ENCODE peak calls at places on chromosomes 3 and 15, in seven cellular contexts. Q, I, H, L, D, R and S are unnamed samples.

GRCh38 chr3:5011555-5012256 is 32.5 kb downstream of the BHLHE40 start:
- DNase-seq in Q (no peak), I (no peak), H (no peak), L (no peak), D (no peak), R (peak; percentile 97), S (no peak)

GRCh38 chr3:32321095-32321835 is 70.4 kb upstream of the CMTM7 start:
- DNase-seq in Q (no peak), I (peak; percentile 39), H (no peak), L (peak; percentile 42), D (no peak), R (no peak), S (peak; percentile 78)

GRCh38 chr3:43953814-43954241 is 263.1 kb downstream of the ABHD5 start:
- DNase-seq in Q (no peak), I (no peak), H (no peak), L (peak; percentile 33), D (no peak), R (no peak), S (no peak)

GRCh38 chr3:119376758-119377157 is 82.6 kb downstream of the ARHGAP31 start:
- DNase-seq in Q (no peak), I (no peak), H (no peak), L (no peak), D (no peak), R (no peak), S (no peak)

GRCh38 chr3:11995061-11995460 is 9.1 kb upstream of the SYN2 start:
- DNase-seq in Q (no peak), I (no peak), H (no peak), L (peak; percentile 47), D (no peak), R (no peak), S (peak; percentile 65)

GRCh38 chr3:192869131-192870027 is 48.3 kb downstream of the MB21D2 start:
- DNase-seq in Q (no peak), I (no peak), H (no peak), L (no peak), D (no peak), R (no peak), S (no peak)

GRCh38 chr3:4717363-4717740 is 224.2 kb downstream of the ITPR1 start:
- DNase-seq in Q (no peak), I (no peak), H (no peak), L (no peak), D (no peak), R (no peak), S (no peak)

GRCh38 chr3:174531262-174531982 is 327.7 kb upstream of the NAALADL2 start:
- DNase-seq in Q (no peak), I (no peak), H (no peak), L (no peak), D (no peak), R (no peak), S (no peak)

GRCh38 chr3:58183891-58184290 is 26.9 kb downstream of the DNASE1L3 start:
- DNase-seq in Q (no peak), I (no peak), H (no peak), L (no peak), D (no peak), R (no peak), S (no peak)

GRCh38 chr3:79414821-79415220 is 353.0 kb downstream of the ROBO1 start:
- DNase-seq in Q (no peak), I (no peak), H (no peak), L (no peak), D (no peak), R (peak; percentile 24), S (no peak)

GRCh38 chr3:60216462-60216861 is 1034.8 kb downstream of the FHIT start:
- DNase-seq in Q (no peak), I (no peak), H (no peak), L (no peak), D (no peak), R (no peak), S (no peak)

GRCh38 chr15:39125904-39126303 is 455.0 kb upstream of the THBS1 start:
- DNase-seq in Q (peak; percentile 42), I (no peak), H (no peak), L (peak; percentile 15), D (no peak), R (peak; percentile 59), S (peak; percentile 63)

GRCh38 chr3:171743327-171744054 is 66.8 kb downstream of the PLD1 start:
- DNase-seq in Q (no peak), I (no peak), H (no peak), L (no peak), D (no peak), R (no peak), S (no peak)

GRCh38 chr3:158631986-158632385 is 12.3 kb upstream of the GFM1 start:
- DNase-seq in Q (no peak), I (no peak), H (no peak), L (no peak), D (no peak), R (no peak), S (peak; percentile 29)

GRCh38 chr15:81163961-81164800 is 30.1 kb downstream of the CFAP161 start:
- DNase-seq in Q (peak; percentile 20), I (no peak), H (no peak), L (no peak), D (no peak), R (peak; percentile 91), S (peak; percentile 12)

GRCh38 chr3:170419301-170420087 is 826 bp downstream of the CLDN11 start:
- DNase-seq in Q (no peak), I (no peak), H (no peak), L (peak; percentile 63), D (no peak), R (no peak), S (peak; percentile 76)

GRCh38 chr3:112635674-112636073 is 5.3 kb downstream of the CCDC80 start:
- DNase-seq in Q (no peak), I (no peak), H (no peak), L (no peak), D (no peak), R (no peak), S (no peak)

GRCh38 chr3:41418961-41419691 is 219.8 kb downstream of the CTNNB1 start:
- DNase-seq in Q (no peak), I (no peak), H (no peak), L (no peak), D (no peak), R (peak; percentile 56), S (peak; percentile 4)

GRCh38 chr3:71492566-71492965 is 91.0 kb downstream of the FOXP1 start:
- DNase-seq in Q (no peak), I (peak; percentile 76), H (no peak), L (no peak), D (peak; percentile 61), R (no peak), S (no peak)

GRCh38 chr3:119295816-119296484 is 1.8 kb downstream of the ARHGAP31 start:
- DNase-seq in Q (no peak), I (no peak), H (no peak), L (no peak), D (no peak), R (no peak), S (no peak)

GRCh38 chr3:181637056-181637798 is 74.5 kb upstream of the SOX2 start:
- DNase-seq in Q (no peak), I (no peak), H (no peak), L (no peak), D (no peak), R (no peak), S (no peak)

GRCh38 chr3:119681279-119681678 is 4.1 kb upstream of the COX17 start:
- DNase-seq in Q (peak; percentile 15), I (no peak), H (no peak), L (no peak), D (no peak), R (peak; percentile 60), S (peak; percentile 25)

GRCh38 chr3:101072299-101072698 is 79.1 kb upstream of the ABI3BP start:
- DNase-seq in Q (peak; percentile 40), I (no peak), H (no peak), L (no peak), D (no peak), R (no peak), S (no peak)

GRCh38 chr15:100635406-100636071 is 33.1 kb downstream of the ASB7 start:
- DNase-seq in Q (no peak), I (no peak), H (no peak), L (no peak), D (no peak), R (no peak), S (peak; percentile 23)

GRCh38 chr15:53126144-53126543 is 336.0 kb upstream of the ONECUT1 start:
- DNase-seq in Q (no peak), I (no peak), H (no peak), L (no peak), D (no peak), R (no peak), S (no peak)

GRCh38 chr3:161800985-161801559 is 304.5 kb downstream of the OTOL1 start:
- DNase-seq in Q (no peak), I (no peak), H (no peak), L (no peak), D (no peak), R (no peak), S (no peak)

GRCh38 chr3:179082416-179082815 is 10.8 kb upstream of the ZMAT3 start:
- DNase-seq in Q (no peak), I (no peak), H (no peak), L (no peak), D (no peak), R (no peak), S (no peak)

GRCh38 chr3:185549651-185550111 is 2.7 kb downstream of the LIPH start:
- DNase-seq in Q (peak; percentile 68), I (no peak), H (no peak), L (no peak), D (no peak), R (no peak), S (no peak)

GRCh38 chr3:93843981-93844380 is 129.7 kb downstream of the PROS1 start:
- DNase-seq in Q (peak; percentile 15), I (no peak), H (no peak), L (no peak), D (no peak), R (no peak), S (no peak)

GRCh38 chr3:195094211-195094921 is 176.6 kb downstream of the XXYLT1 start:
- DNase-seq in Q (no peak), I (no peak), H (no peak), L (no peak), D (no peak), R (no peak), S (no peak)